ENCODE peak calls at places on chromosome 19, in five cellular contexts. J is ovary; E is kidney; K is activated CD4-positive, alpha-beta T cell treated with anti-CD3 and anti-CD28 coated beads, Interleukin-2, amount 50 U/mL, for 24 hours; D is HCT116. V is an unnamed sample.

GRCh38 chr19:43527860-43528622 is 1.0 kb upstream of the ETHE1 start:
- DNase-seq in J (peak), E (peak), K (no peak), D (no peak), V (peak)

GRCh38 chr19:18232540-18233223 is 6.4 kb upstream of the PDE4C start:
- DNase-seq in J (no peak), E (no peak), K (no peak), D (no peak), V (no peak)

GRCh38 chr19:16509141-16510061 is 13.2 kb downstream of the C19orf44 start:
- DNase-seq in J (no peak), E (no peak), K (no peak), D (no peak), V (peak)

GRCh38 chr19:41531438-41532311 is 44.3 kb upstream of the CEACAM21 start:
- DNase-seq in J (no peak), E (peak), K (peak), D (no peak), V (peak)

GRCh38 chr19:19134687-19135158 is 3.6 kb downstream of the TMEM161A start:
- DNase-seq in J (no peak), E (no peak), K (no peak), D (no peak), V (no peak)

GRCh38 chr19:47035127-47035494 is 13.3 kb downstream of the TMEM160 start:
- DNase-seq in J (no peak), E (no peak), K (no peak), D (no peak), V (no peak)

GRCh38 chr19:801861-802496 is 4.7 kb downstream of the PTBP1 start:
- DNase-seq in J (peak), E (peak), K (no peak), D (no peak), V (no peak)

GRCh38 chr19:7004313-7004931 is 16.8 kb downstream of the MBD3L2B start:
- DNase-seq in J (no peak), E (no peak), K (no peak), D (peak), V (no peak)

V was measured in right atrium auricular region.